ENCODE peak calls at places on chromosomes 11 and 22, in five cellular contexts. I is left ventricle myocardium superior, P is upper lobe of left lung, W is right cardiac atrium, Z is RWPE2. M is an unnamed sample.

GRCh38 chr11:12076840-12077534 is 33.4 kb upstream of the MICAL2 start:
- ATAC-seq in I (no peak), P (peak), W (no peak), Z (peak), M (peak)

GRCh38 chr22:38108561-38109319 is 1.7 kb downstream of the BAIAP2L2 start:
- ATAC-seq in I (no peak), P (no peak), W (peak), Z (no peak), M (no peak)

GRCh38 chr11:95295382-95295781 is 64.4 kb upstream of the SESN3 start:
- ATAC-seq in I (no peak), P (no peak), W (no peak), Z (no peak), M (no peak)

GRCh38 chr11:2138436-2139117 is 612 bp downstream of the IGF2 start:
- ATAC-seq in I (no peak), P (peak), W (no peak), Z (no peak), M (no peak)

GRCh38 chr11:128886401-128887119 is 4.6 kb upstream of the KCNJ5 start:
- ATAC-seq in I (peak), P (no peak), W (no peak), Z (peak), M (no peak)

GRCh38 chr11:31327417-31327816 is 42.1 kb downstream of the DCDC1 start:
- ATAC-seq in I (no peak), P (no peak), W (no peak), Z (no peak), M (no peak)

GRCh38 chr11:27864046-27865025 is 164.1 kb upstream of the BDNF start:
- ATAC-seq in I (no peak), P (no peak), W (no peak), Z (no peak), M (no peak)

GRCh38 chr22:35708453-35708852 is 9.2 kb upstream of the APOL5 start:
- ATAC-seq in I (peak), P (no peak), W (no peak), Z (no peak), M (no peak)

GRCh38 chr11:35623708-35624168 is 5.5 kb downstream of the FJX1 start:
- ATAC-seq in I (no peak), P (no peak), W (peak), Z (peak), M (no peak)

GRCh38 chr22:17493384-17493981 is 69.8 kb upstream of the SLC25A18 start:
- ATAC-seq in I (no peak), P (no peak), W (no peak), Z (no peak), M (no peak)